ENCODE peak calls at places on chromosomes 7 and 10, in four cellular contexts. L is tibial artery, A is IMR-90, M is suprapubic skin. B is an unnamed sample.

GRCh38 chr7:44222776-44223261 is 22.0 kb downstream of the YKT6 start:
- DNase-seq in M (no peak), L (no peak), A (no peak), B (peak; percentile 41)

GRCh38 chr7:144709066-144709465 is 126.8 kb downstream of the TPK1 start:
- DNase-seq in L (no peak), A (no peak), M (no peak), B (no peak)

GRCh38 chr10:35517431-35518181 is 87.5 kb upstream of the GJD4 start:
- DNase-seq in M (no peak), A (peak; percentile 54), L (no peak), B (no peak)

GRCh38 chr7:114889646-114890285 is 32.1 kb upstream of the MDFIC start:
- DNase-seq in A (peak; percentile 99), L (no peak), M (no peak), B (no peak)

GRCh38 chr10:63666836-63667383 is 145.7 kb downstream of the REEP3 start:
- DNase-seq in A (peak; percentile 94), M (no peak), L (no peak), B (no peak)

GRCh38 chr7:50359995-50360925 is 55.7 kb downstream of the IKZF1 start:
- DNase-seq in L (no peak), A (no peak), M (no peak), B (no peak)

GRCh38 chr7:13800694-13801448 is 188.6 kb downstream of the ETV1 start:
- DNase-seq in A (peak; percentile 96), M (no peak), L (no peak), B (peak; percentile 59)

GRCh38 chr7:122300607-122301079 is 3.9 kb downstream of the FEZF1 start:
- DNase-seq in L (no peak), M (no peak), A (no peak), B (no peak)

GRCh38 chr7:106041140-106041717 is 70.9 kb downstream of the SYPL1 start:
- DNase-seq in M (no peak), A (peak; percentile 29), L (no peak), B (no peak)

GRCh38 chr10:95229724-95230627 is 35.9 kb downstream of the ACSM6 start:
- DNase-seq in A (peak; percentile 98), L (no peak), M (no peak), B (no peak)

GRCh38 chr10:4033341-4033896 is 248.4 kb upstream of the KLF6 start:
- DNase-seq in M (no peak), L (no peak), A (peak; percentile 42), B (no peak)

GRCh38 chr7:29277436-29278215 is 83.1 kb downstream of the CHN2 start:
- DNase-seq in M (no peak), L (no peak), A (no peak), B (no peak)

GRCh38 chr10:89553064-89553734 is 17.8 kb upstream of the SLC16A12 start:
- DNase-seq in M (no peak), A (peak; percentile 97), L (no peak), B (no peak)

GRCh38 chr7:87038993-87039716 is 20.3 kb downstream of the ELAPOR2 start:
- DNase-seq in A (no peak), M (no peak), L (no peak), B (no peak)

GRCh38 chr7:20561466-20561865 is 54.0 kb upstream of the ABCB5 start:
- DNase-seq in A (no peak), M (no peak), L (no peak), B (no peak)

GRCh38 chr10:121696854-121697253 is 98.6 kb upstream of the FGFR2 start:
- DNase-seq in L (peak; percentile 31), A (no peak), M (no peak), B (no peak)

GRCh38 chr7:110922906-110923305 is 168.0 kb upstream of the LRRN3 start:
- DNase-seq in A (peak; percentile 83), M (no peak), L (no peak), B (peak; percentile 82)

GRCh38 chr7:34155225-34155908 is 250.0 kb downstream of the BMPER start:
- DNase-seq in A (peak; percentile 96), L (peak; percentile 76), M (no peak), B (no peak)

GRCh38 chr10:14478639-14479038 is 147.9 kb upstream of the FRMD4A start:
- DNase-seq in M (no peak), L (peak; percentile 54), A (peak; percentile 84), B (no peak)

GRCh38 chr10:28778524-28778923 is 101.2 kb downstream of the BAMBI start:
- DNase-seq in M (no peak), A (peak; percentile 13), L (no peak), B (no peak)

GRCh38 chr10:44471410-44471809 is 86.5 kb upstream of the CXCL12 start:
- DNase-seq in A (no peak), L (no peak), M (no peak), B (no peak)

GRCh38 chr7:135147341-135147898 is 452 bp upstream of the TMEM140 start:
- DNase-seq in M (no peak), A (peak; percentile 37), L (no peak), B (no peak)

GRCh38 chr7:2384354-2385243 is 18.8 kb upstream of the CHST12 start:
- DNase-seq in M (no peak), A (no peak), L (no peak), B (no peak)

GRCh38 chr7:71886066-71886465 is 526.1 kb downstream of the CALN1 start:
- DNase-seq in A (no peak), M (no peak), L (no peak), B (no peak)

GRCh38 chr10:71731791-71732190 is 12.2 kb upstream of the C10orf105 start:
- DNase-seq in L (no peak), M (no peak), A (no peak), B (no peak)

GRCh38 chr10:78335691-78336401 is 302.2 kb downstream of the RPS24 start:
- DNase-seq in M (no peak), A (peak; percentile 94), L (no peak), B (peak; percentile 20)

GRCh38 chr10:21572578-21572977 is 38.5 kb downstream of the MLLT10 start:
- DNase-seq in A (peak; percentile 72), M (no peak), L (peak; percentile 71), B (no peak)

GRCh38 chr7:8442814-8443304 is 9.4 kb downstream of the NXPH1 start:
- DNase-seq in A (no peak), L (peak; percentile 25), M (no peak), B (peak; percentile 42)

GRCh38 chr10:44955408-44956070 is 4.1 kb upstream of the RASSF4 start:
- DNase-seq in M (peak; percentile 92), A (no peak), L (peak; percentile 80), B (no peak)

GRCh38 chr10:76126607-76127190 is 695.3 kb downstream of the LRMDA start:
- DNase-seq in L (no peak), A (no peak), M (no peak), B (no peak)

GRCh38 chr10:59057350-59057749 is 119.1 kb upstream of the PHYHIPL start:
- DNase-seq in A (no peak), L (no peak), M (no peak), B (no peak)

GRCh38 chr7:110130669-110131068 is 960.3 kb upstream of the LRRN3 start:
- DNase-seq in L (no peak), A (peak; percentile 5), M (no peak), B (no peak)

GRCh38 chr7:13851756-13852155 is 137.7 kb downstream of the ETV1 start:
- DNase-seq in M (no peak), A (peak; percentile 89), L (no peak), B (no peak)

GRCh38 chr7:73681031-73681430 is 2.2 kb downstream of the DNAJC30 start:
- DNase-seq in A (peak; percentile 60), L (no peak), M (no peak), B (no peak)

GRCh38 chr10:124224331-124225028 is 131.1 kb upstream of the CHST15 start:
- DNase-seq in M (no peak), L (no peak), A (no peak), B (no peak)

GRCh38 chr10:89163265-89163995 is 43.7 kb downstream of the CH25H start:
- DNase-seq in L (peak; percentile 54), A (no peak), M (peak; percentile 80), B (no peak)

GRCh38 chr7:140479062-140479738 is at the start of gene MKRN1:
- DNase-seq in M (peak; percentile 97), A (peak; percentile 90), L (peak; percentile 93), B (peak; percentile 96)

DNA sequence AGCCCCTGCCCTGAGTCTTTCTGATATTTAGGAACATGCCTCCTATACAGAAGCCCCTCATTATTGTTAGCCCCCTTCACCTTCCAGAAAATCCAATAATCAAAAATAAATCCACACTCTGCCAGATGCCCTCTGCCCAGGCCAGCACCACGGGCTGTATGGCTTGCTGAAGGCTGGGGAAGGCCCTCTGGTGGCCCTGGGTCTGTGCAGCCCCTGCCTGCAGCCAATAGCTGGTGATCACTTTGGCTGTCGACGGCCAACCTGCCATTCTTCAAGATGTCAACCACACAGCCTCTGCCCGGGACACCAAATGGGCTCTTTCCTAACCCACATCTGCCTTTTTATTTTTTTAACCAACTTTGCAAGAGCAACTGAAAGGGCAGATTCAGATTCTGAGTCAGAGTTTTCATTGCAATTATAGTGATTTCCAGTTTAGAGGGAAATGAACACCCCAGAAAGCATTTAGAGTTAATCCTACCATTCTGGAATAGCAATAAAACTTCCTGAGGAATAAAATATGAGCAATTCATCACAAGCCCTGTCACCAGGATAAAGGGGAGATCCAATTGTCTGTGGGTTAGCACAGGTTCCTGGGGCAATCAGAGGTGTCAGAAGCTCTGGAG is 211.4 kb downstream of the GRID1 start:
- DNase-seq in L (no peak), M (no peak), A (no peak), B (no peak)
- TF ChIP-seq CTCF in L (no peak), M (no peak), A (no peak), B (no peak)

DNA sequence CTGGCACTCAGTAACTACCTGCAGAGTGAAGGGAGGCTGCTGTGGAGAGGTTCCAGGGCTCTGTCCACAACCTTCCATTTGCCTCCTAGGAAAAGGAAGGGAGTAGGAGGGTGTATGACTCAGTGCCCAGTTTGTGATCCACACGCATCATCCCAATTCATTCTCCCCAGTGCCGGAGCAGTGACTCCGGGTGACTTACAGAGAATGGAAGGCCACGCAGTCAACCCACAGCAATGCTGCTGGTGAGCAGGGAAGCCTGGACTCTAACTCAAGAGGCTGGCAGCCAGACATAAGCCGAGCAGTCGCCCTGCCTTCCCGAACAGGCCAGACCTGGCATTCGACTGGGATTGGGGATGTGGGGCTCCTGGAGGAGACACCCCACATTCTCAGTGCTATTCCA is 139.9 kb downstream of the SH3PXD2A start:
- DNase-seq in M (no peak), A (peak; percentile 95), L (no peak), B (no peak)
- H3K4me1 ChIP-seq in M (peaks cover 66% of the 10 kb centered on the region), A (peaks cover 16% of the 10 kb centered on the region), L (no peaks in the 10 kb centered on the region), B (peaks cover 33% of the 10 kb centered on the region)

GRCh38 chr10:106917452-106918055 is 247.0 kb downstream of the SORCS1 start:
- DNase-seq in L (no peak), A (no peak), M (no peak), B (no peak)

GRCh38 chr10:106910666-106911065 is 253.8 kb downstream of the SORCS1 start:
- DNase-seq in L (no peak), M (no peak), A (no peak), B (no peak)

GRCh38 chr10:106908225-106908624 is 256.3 kb downstream of the SORCS1 start:
- DNase-seq in L (no peak), M (no peak), A (no peak), B (no peak)

GRCh38 chr10:106913294-106913693 is 251.2 kb downstream of the SORCS1 start:
- DNase-seq in M (no peak), L (no peak), A (no peak), B (no peak)
- H3K4me3 ChIP-seq in M (no peak overlapping the region), L (no peak overlapping the region), A (no peak overlapping the region), B (no peak overlapping the region)

GRCh38 chr7:37921340-37921805 is 933 bp downstream of the EPDR1 start:
- DNase-seq in A (no peak), L (peak; percentile 29), M (no peak), B (no peak)
- TF ChIP-seq CTCF in A (no peak), L (no peak), M (no peak), B (no peak)